ENCODE peak calls at places on chromosomes 11 and 22, in four cellular contexts. One of them, this sample, is unnamed.

GRCh38 chr11:66415423-66415822 is 5.4 kb upstream of the NPAS4 start:
- DNase-seq in AG04450: no peak
- DNase-seq in pancreas: no peak
- DNase-seq in A549: no peak
- DNase-seq in this sample: no peak

GRCh38 chr11:11403763-11404725 is 51.0 kb upstream of the CSNK2A3 start:
- DNase-seq in AG04450: no peak
- DNase-seq in pancreas: no peak
- DNase-seq in A549: no peak
- DNase-seq in this sample: no peak

GRCh38 chr11:71301858-71302533 is 49.6 kb upstream of the SHANK2 start:
- DNase-seq in AG04450: no peak
- DNase-seq in pancreas: peak; percentile 32
- DNase-seq in A549: no peak
- DNase-seq in this sample: no peak

GRCh38 chr11:117827521-117828511 is 3.3 kb upstream of the FXYD2 start:
- DNase-seq in AG04450: no peak
- DNase-seq in pancreas: peak; percentile 61
- DNase-seq in A549: no peak
- DNase-seq in this sample: peak; percentile 23

GRCh38 chr11:68267881-68268240 is 3.9 kb downstream of the C11orf24 start:
- DNase-seq in AG04450: no peak
- DNase-seq in pancreas: no peak
- DNase-seq in A549: no peak
- DNase-seq in this sample: no peak

GRCh38 chr11:65266210-65266609 is 4.4 kb downstream of the POLA2 start:
- DNase-seq in AG04450: no peak
- DNase-seq in pancreas: no peak
- DNase-seq in A549: no peak
- DNase-seq in this sample: no peak

GRCh38 chr11:131662310-131662709 is 291.9 kb downstream of the NTM start:
- DNase-seq in AG04450: no peak
- DNase-seq in pancreas: no peak
- DNase-seq in A549: no peak
- DNase-seq in this sample: no peak

GRCh38 chr11:24870048-24870447 is 373.2 kb downstream of the LUZP2 start:
- DNase-seq in AG04450: no peak
- DNase-seq in pancreas: no peak
- DNase-seq in A549: no peak
- DNase-seq in this sample: no peak

GRCh38 chr11:3837793-3838192 is 3.0 kb downstream of the RHOG start:
- DNase-seq in AG04450: no peak
- DNase-seq in pancreas: no peak
- DNase-seq in A549: no peak
- DNase-seq in this sample: no peak

GRCh38 chr22:45262931-45263789 is 21.6 kb upstream of the UPK3A start:
- DNase-seq in AG04450: no peak
- DNase-seq in pancreas: no peak
- DNase-seq in A549: no peak
- DNase-seq in this sample: peak; percentile 46

GRCh38 chr11:107882095-107882820 is 23.7 kb upstream of the SLC35F2 start:
- DNase-seq in AG04450: no peak
- DNase-seq in pancreas: no peak
- DNase-seq in A549: no peak
- DNase-seq in this sample: no peak

GRCh38 chr22:25840162-25840561 is 98.2 kb downstream of the MYO18B start:
- DNase-seq in AG04450: no peak
- DNase-seq in pancreas: no peak
- DNase-seq in A549: no peak
- DNase-seq in this sample: no peak

GRCh38 chr11:65743928-65744698 is 23.5 kb upstream of the RNASEH2C start:
- DNase-seq in AG04450: no peak
- DNase-seq in pancreas: peak; percentile 71
- DNase-seq in A549: peak; percentile 49
- DNase-seq in this sample: no peak

GRCh38 chr11:130636672-130637463 is 188.4 kb downstream of the ADAMTS15 start:
- DNase-seq in AG04450: no peak
- DNase-seq in pancreas: no peak
- DNase-seq in A549: peak; percentile 70
- DNase-seq in this sample: no peak

GRCh38 chr11:19845633-19846032 is 133.0 kb downstream of the NAV2 start:
- DNase-seq in AG04450: no peak
- DNase-seq in pancreas: no peak
- DNase-seq in A549: no peak
- DNase-seq in this sample: no peak

GRCh38 chr22:27875951-27876350 is 43.1 kb downstream of the PITPNB start:
- DNase-seq in AG04450: no peak
- DNase-seq in pancreas: no peak
- DNase-seq in A549: no peak
- DNase-seq in this sample: no peak

GRCh38 chr22:50107529-50107928 is 17.7 kb downstream of the MOV10L1 start:
- DNase-seq in AG04450: no peak
- DNase-seq in pancreas: no peak
- DNase-seq in A549: no peak
- DNase-seq in this sample: no peak

GRCh38 chr11:109016724-109017123 is 351.9 kb downstream of the DDX10 start:
- DNase-seq in AG04450: no peak
- DNase-seq in pancreas: no peak
- DNase-seq in A549: no peak
- DNase-seq in this sample: no peak

GRCh38 chr11:31808721-31809542 is 2.2 kb downstream of the PAX6 start:
- DNase-seq in AG04450: no peak
- DNase-seq in pancreas: peak; percentile 40
- DNase-seq in A549: no peak
- DNase-seq in this sample: no peak

GRCh38 chr11:118895093-118896039 is 11.7 kb downstream of the CXCR5 start:
- DNase-seq in AG04450: no peak
- DNase-seq in pancreas: no peak
- DNase-seq in A549: no peak
- DNase-seq in this sample: peak; percentile 42
- H3K4me3 ChIP-seq in AG04450: no peak overlapping the region
- H3K4me3 ChIP-seq in pancreas: no peak overlapping the region
- H3K4me3 ChIP-seq in A549: no peak overlapping the region
- H3K4me3 ChIP-seq in this sample: no peak overlapping the region

DNA sequence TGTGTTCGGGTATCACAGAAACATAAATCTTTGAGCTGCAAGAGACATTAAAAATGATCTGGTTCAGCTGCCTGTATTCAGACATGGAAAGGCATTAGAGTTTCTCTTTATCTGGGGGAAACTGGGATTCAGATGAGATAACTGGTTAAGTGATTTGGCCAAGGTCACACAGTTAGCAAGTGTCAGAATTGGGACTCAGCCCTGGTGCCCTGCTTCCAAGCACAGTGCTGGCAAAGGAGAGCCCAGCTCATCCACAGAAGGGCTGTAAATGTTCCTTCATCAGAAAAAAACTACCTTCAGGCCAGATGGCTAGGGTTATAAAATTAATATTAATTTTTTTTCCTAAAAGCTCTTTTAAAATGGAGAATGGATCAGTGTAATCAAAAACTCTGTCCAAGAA is 20.4 kb upstream of the CADM1 start:
- DNase-seq in AG04450: no peak
- DNase-seq in pancreas: no peak
- DNase-seq in A549: no peak
- DNase-seq in this sample: no peak
- H3K27ac ChIP-seq in AG04450: no peak overlapping the region
- H3K27ac ChIP-seq in pancreas: no peak overlapping the region
- H3K27ac ChIP-seq in A549: no peak overlapping the region
- H3K27ac ChIP-seq in this sample: no peak overlapping the region

DNA sequence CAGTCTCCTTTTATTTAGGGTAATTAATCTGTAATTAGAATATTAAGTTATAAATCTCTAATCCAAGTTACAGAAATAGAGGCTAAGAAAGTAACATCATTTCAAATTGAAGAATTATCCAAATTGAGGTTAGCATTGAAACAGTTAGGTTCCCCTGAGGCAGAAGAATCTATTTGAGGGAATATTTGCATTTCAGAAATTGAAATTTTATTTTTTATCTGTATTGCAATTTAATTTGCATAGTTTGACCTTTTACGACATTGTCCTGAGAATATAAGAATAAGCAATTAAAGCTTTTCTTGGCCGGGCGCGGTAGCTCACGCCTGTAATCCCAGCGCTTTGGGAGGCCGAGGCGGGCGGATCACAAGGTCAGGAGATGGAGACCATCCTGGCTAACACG is 27.6 kb downstream of the DDIAS start:
- DNase-seq in AG04450: no peak
- DNase-seq in pancreas: no peak
- DNase-seq in A549: no peak
- DNase-seq in this sample: no peak
- H3K4me3 ChIP-seq in AG04450: no peak overlapping the region
- H3K4me3 ChIP-seq in pancreas: no peak overlapping the region
- H3K4me3 ChIP-seq in A549: no peak overlapping the region
- H3K4me3 ChIP-seq in this sample: no peak overlapping the region

DNA sequence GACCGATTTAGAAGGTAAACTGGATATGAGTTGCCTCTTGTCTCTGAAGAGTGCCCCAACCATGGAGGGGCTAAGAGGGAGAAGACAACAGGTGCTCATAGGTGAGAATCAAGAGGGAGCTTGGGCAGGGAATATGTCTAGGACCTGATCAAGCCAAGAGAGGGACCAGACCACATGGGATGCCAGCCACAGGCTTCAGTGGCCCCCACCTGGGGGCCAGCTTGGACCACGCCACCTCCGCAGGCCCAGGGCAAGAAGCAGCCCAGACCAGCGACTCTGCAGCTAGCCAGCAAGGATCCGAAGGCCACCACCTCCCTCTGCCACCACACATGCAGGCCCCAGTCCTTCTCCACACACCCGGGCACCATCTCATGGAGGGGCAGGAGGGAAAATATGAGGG is 92.5 kb upstream of the LDLRAD3 start:
- DNase-seq in AG04450: no peak
- DNase-seq in pancreas: no peak
- DNase-seq in A549: no peak
- DNase-seq in this sample: no peak
- H3K27ac ChIP-seq in AG04450: no peak overlapping the region
- H3K27ac ChIP-seq in pancreas: no peak overlapping the region
- H3K27ac ChIP-seq in A549: no peak overlapping the region
- H3K27ac ChIP-seq in this sample: no peak overlapping the region

GRCh38 chr11:120834686-120835225 is 189.1 kb upstream of the TBCEL start:
- DNase-seq in AG04450: no peak
- DNase-seq in pancreas: no peak
- DNase-seq in A549: no peak
- DNase-seq in this sample: no peak
- H3K4me3 ChIP-seq in AG04450: no peak overlapping the region
- H3K4me3 ChIP-seq in pancreas: no peak overlapping the region
- H3K4me3 ChIP-seq in A549: no peak overlapping the region
- H3K4me3 ChIP-seq in this sample: no peak overlapping the region

GRCh38 chr22:37848587-37849088 is 581 bp upstream of the EIF3L start:
- DNase-seq in AG04450: no peak
- DNase-seq in pancreas: no peak
- DNase-seq in A549: no peak
- DNase-seq in this sample: no peak

GRCh38 chr22:37844904-37845334 is 785 bp upstream of the ANKRD54 start:
- DNase-seq in AG04450: no peak
- DNase-seq in pancreas: no peak
- DNase-seq in A549: no peak
- DNase-seq in this sample: no peak

GRCh38 chr22:37842015-37842793 is 1.9 kb downstream of the ANKRD54 start:
- DNase-seq in AG04450: no peak
- DNase-seq in pancreas: no peak
- DNase-seq in A549: no peak
- DNase-seq in this sample: peak; percentile 52

GRCh38 chr22:37846433-37846832 is 2.3 kb upstream of the ANKRD54 start:
- DNase-seq in AG04450: no peak
- DNase-seq in pancreas: no peak
- DNase-seq in A549: no peak
- DNase-seq in this sample: no peak

DNA sequence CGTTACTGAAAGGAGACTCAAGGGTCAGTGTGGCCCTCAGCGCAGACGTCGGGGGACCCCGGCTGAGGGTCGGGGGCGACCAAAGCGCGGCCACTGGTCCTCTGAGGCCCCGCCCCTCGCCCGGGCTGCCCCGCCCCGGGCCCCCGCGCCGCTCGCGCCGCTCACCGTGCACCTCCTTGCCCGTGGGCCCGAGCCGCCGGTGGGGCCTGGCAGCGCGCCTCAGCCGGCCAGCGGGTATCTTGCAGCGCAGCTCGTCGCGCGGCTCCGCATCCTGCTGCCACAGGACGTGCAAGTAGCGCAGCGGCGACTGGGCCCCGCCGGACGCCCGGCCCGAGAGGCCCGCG is 416 bp downstream of the ANKRD54 start:
- DNase-seq in AG04450: no peak
- DNase-seq in pancreas: peak; percentile 84
- DNase-seq in A549: no peak
- DNase-seq in this sample: peak; percentile 50
- H3K27ac ChIP-seq in AG04450: peak overlapping the region; percentile 61
- H3K27ac ChIP-seq in pancreas: peak overlapping the region; percentile 95
- H3K27ac ChIP-seq in A549: peak overlapping the region; percentile 80
- H3K27ac ChIP-seq in this sample: peak overlapping the region; percentile 96

DNA sequence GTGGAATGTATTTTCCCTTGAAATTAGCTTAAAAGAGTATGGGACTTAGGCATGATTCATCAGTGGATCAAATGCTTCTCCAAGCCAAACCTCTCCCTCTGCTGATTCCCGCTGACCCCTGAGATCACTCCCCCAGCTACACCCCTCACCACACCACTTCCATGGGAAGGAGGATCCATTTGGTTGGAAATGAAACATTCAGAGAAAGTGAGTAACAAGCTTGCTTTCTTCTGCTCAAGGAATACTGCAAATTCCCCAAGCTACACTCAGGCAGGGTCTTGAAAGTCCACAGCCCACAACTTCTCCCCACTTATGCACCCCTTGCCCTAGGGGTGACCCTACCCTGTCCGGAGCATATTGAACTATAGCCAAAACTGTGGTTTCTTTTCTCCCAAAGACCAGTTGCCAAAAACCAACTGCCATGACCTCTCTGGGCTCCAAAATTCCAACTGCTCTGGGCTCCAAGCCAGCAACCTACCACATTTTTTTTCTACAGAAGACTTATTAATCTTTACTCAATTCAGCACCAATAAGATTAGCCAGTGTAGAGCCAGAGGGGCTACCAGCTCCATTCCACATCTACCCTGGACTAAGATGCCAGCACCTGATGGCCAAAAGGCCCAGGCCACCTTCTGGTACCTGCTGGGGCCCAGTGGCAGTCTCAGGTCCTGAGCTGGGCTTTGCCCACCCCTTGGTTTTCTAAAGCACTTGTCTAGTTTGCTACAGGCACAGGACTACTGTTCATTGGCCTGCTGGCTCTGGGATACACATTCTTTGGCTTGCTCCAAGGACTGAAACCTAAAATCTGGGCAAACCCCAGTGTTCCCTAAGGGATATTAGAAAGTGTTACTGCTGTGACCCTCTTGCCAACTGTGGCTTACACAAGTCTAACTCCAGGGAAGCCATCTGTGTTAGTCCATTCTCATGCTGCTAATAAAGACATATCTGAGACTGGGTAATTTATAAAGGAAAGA is 101.1 kb downstream of the MICAL3 start:
- DNase-seq in AG04450: peak; percentile 57
- DNase-seq in pancreas: no peak
- DNase-seq in A549: no peak
- DNase-seq in this sample: peak; percentile 80
- H3K4me3 ChIP-seq in AG04450: no peak overlapping the region
- H3K4me3 ChIP-seq in pancreas: no peak overlapping the region
- H3K4me3 ChIP-seq in A549: no peak overlapping the region
- H3K4me3 ChIP-seq in this sample: no peak overlapping the region

GRCh38 chr11:106456651-106457050 is 379.2 kb downstream of the AASDHPPT start:
- DNase-seq in AG04450: no peak
- DNase-seq in pancreas: no peak
- DNase-seq in A549: no peak
- DNase-seq in this sample: no peak
- H3K27ac ChIP-seq in AG04450: no peak overlapping the region
- H3K27ac ChIP-seq in pancreas: no peak overlapping the region
- H3K27ac ChIP-seq in A549: no peak overlapping the region
- H3K27ac ChIP-seq in this sample: no peak overlapping the region

This sample was measured in adrenal gland.